ENCODE peak calls at places on chromosome 16, in five cellular contexts. T is heart right ventricle, I is fibroblast of pulmonary artery, C is choroid plexus epithelial cell, R is fibroblast of the aortic adventitia. M is an unnamed sample.

GRCh38 chr16:2156025-2156848 is 655 bp downstream of the TRAF7 start:
- DNase-seq in I (peak), R (peak), T (no peak), C (peak), M (no peak)

GRCh38 chr16:87149051-87149450 is 168.1 kb downstream of the C16orf95 start:
- DNase-seq in I (no peak), C (peak), R (peak), T (no peak), M (no peak)

GRCh38 chr16:67395458-67396158 is 2.3 kb upstream of the TPPP3 start:
- DNase-seq in I (no peak), T (no peak), R (no peak), C (no peak), M (no peak)

GRCh38 chr16:67019171-67019570 is 9.8 kb upstream of the CBFB start:
- DNase-seq in C (no peak), I (no peak), R (no peak), T (no peak), M (no peak)

GRCh38 chr16:17444658-17445057 is 26.1 kb downstream of the XYLT1 start:
- DNase-seq in T (no peak), C (no peak), R (no peak), I (no peak), M (no peak)

GRCh38 chr16:73196670-73197069 is 148.7 kb upstream of the ZFHX3 start:
- DNase-seq in C (peak), T (peak), R (peak), I (peak), M (no peak)

GRCh38 chr16:83971165-83972130 is 3.4 kb downstream of the NECAB2 start:
- DNase-seq in I (no peak), T (no peak), C (no peak), R (no peak), M (no peak)

GRCh38 chr16:57634171-57634570 is 5.7 kb downstream of the ADGRG1 start:
- DNase-seq in C (no peak), I (no peak), T (no peak), R (no peak), M (no peak)

GRCh38 chr16:15782573-15783365 is 74.1 kb downstream of the MYH11 start:
- DNase-seq in C (peak), I (no peak), T (no peak), R (no peak), M (no peak)

GRCh38 chr16:31072540-31073072 is 1.4 kb downstream of the ZNF668 start:
- DNase-seq in C (peak), T (no peak), R (peak), I (peak), M (no peak)

GRCh38 chr16:89123831-89124100 is 30.1 kb downstream of the ACSF3 start:
- DNase-seq in C (no peak), T (no peak), I (no peak), R (no peak), M (no peak)

GRCh38 chr16:28925386-28926228 is 569 bp upstream of the RABEP2 start:
- DNase-seq in C (peak), T (peak), I (peak), R (peak), M (no peak)

GRCh38 chr16:16021988-16022682 is 72.7 kb downstream of the ABCC1 start:
- DNase-seq in R (peak), C (peak), I (peak), T (peak), M (peak)

GRCh38 chr16:46845952-46846351 is 15.0 kb upstream of the C16orf87 start:
- DNase-seq in C (no peak), R (no peak), T (no peak), I (no peak), M (no peak)

GRCh38 chr16:89412811-89413210 is 77.5 kb downstream of the ANKRD11 start:
- DNase-seq in T (peak), R (no peak), I (no peak), C (peak), M (no peak)

GRCh38 chr16:4496305-4496704 is 20.1 kb downstream of the HMOX2 start:
- DNase-seq in T (no peak), C (peak), R (peak), I (no peak), M (no peak)

DNA sequence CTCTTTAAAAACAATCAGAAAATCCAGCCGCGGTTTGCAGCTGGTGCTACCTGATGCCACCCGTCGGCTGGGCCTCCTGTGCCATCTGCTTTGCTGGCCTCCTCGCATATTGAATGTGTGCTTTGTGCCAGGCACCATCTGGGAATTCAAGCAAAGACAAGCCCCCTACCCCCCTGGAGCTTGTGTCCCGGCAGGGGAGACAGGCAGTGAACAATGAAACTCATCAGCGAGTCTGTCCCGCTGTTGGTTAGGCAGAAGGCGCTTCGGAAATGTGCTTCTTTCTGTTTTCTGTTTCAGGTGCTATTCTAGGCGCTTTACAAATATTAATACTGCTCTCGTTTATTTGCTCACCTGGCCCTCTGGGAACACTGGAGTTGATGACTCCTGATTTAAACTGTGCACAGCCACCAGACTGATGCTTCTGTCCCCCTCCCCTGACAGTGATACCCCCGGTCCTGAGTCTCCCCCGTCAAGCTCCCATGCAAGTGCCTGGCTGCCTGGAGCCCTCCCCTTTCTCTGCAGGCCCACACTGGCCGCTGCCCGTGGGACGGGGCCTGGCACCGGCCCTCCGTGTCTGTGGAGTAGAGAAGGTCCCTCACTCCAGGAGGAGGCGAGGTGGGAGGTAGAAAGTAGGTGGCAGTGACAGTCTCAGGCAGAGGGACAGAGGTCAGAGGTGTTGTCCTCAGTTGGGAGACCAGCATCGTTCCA is 126.1 kb upstream of the PLCG2 start:
- DNase-seq in R (no peak), C (no peak), T (no peak), I (no peak), M (no peak)
- H3K4me3 ChIP-seq in R (no peak), C (no peak), T (no peak), I (no peak), M (no peak)

DNA sequence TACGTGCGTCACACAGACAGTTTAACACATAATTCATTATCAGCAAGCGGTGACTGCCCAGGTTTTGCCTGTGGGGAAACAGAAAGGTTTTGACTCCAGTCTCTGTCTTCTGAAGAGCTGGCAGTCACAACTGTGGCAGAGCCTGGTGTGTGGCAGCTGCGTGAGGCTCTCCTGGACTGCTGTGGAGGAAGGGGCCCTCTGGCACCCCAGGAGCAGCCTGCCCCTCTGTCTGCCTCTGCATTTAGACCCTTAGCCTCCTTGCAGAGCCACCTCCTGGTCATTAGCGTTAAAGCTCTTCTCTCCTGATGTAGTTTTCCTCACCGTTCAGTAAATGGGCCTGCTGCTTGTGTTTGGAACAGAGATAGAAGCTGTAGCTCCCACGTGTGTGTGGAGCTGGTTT is 10.9 kb downstream of the RAB40C start:
- DNase-seq in R (no peak), C (peak), I (peak), T (no peak), M (no peak)
- TF ChIP-seq CTCF in R (peak), C (peak), I (peak), T (no peak), M (peak)

GRCh38 chr16:53509906-53510703 is 7.1 kb upstream of the AKTIP start:
- DNase-seq in C (peak), I (peak), T (peak), R (peak), M (no peak)
- H3K4me3 ChIP-seq in C (no peak), I (no peak), T (no peak), R (no peak), M (peak)

GRCh38 chr16:8885674-8886592 is 3.8 kb downstream of the LITAFD start:
- DNase-seq in R (peak), I (peak), T (no peak), C (no peak), M (no peak)
- TF ChIP-seq CTCF in R (no peak), I (no peak), T (no peak), C (peak), M (peak)

DNA sequence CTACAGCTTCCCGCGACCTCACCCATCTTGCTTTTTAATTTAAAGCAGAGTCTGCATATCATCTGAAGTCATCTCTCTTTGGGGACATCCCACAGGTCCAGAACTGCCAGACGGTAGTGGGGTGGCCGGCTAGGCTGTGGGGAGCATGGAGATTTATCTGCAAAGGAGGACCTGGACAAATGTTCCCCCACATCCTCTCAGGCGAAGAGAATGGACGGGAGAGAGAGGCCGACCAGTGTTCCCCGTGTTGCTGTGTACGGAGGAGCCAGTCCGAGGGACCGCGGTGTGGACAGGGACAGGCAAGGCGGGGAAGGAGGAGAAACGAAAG is 663 bp upstream of the MT1M start:
- DNase-seq in I (no peak), C (no peak), T (no peak), R (no peak), M (no peak)
- H3K4me3 ChIP-seq in I (peak), C (peak), T (peak), R (peak), M (peak)

DNA sequence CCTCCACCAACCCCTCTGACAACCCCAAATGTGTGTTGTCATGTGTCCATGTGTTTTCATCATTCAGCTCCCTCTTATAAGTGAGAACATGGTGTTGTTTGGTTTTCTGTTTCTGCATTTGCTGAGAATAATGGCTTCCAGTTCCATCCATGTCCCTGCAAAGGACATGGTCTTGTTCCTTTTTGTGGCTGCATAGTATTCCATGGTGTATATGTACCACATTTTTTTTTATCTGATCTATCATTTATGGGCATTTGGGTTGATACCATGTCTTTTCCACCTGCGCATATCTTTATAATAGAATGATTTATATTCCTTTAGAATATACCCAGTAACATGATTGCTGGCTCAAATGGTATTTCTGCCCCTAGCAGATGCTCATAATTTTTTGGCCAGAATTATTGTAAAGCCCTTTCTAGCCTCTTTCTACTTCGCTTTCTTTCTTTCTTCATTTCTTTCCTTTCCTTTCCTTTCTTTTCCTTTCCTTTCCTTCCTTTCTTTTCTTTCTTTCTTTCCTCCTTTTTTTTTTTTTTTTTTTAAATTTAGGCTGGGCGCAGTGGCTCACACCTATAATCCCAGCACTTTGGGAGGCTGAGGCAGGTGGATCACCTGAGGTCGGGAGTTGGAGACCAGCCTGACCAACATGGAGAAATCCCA is 12.7 kb downstream of the REXO5 start:
- DNase-seq in I (no peak), T (no peak), C (no peak), R (no peak), M (no peak)
- TF ChIP-seq CTCF in I (no peak), T (no peak), C (no peak), R (no peak), M (no peak)

M was measured in epithelial cell of proximal tubule.